ENCODE peak calls at places on chromosomes 6 and 20, in four cellular contexts. One of them, this sample, is unnamed.

GRCh38 chr6:43979525-43979924 is 147.7 kb downstream of the MRPL14 start:
- DNase-seq in glutamatergic neuron: no peak
- DNase-seq in progenitor cell of endocrine pancreas: no peak
- DNase-seq in DND-41: no peak
- DNase-seq in this sample: no peak

GRCh38 chr20:50442526-50442925 is 67.7 kb upstream of the PTPN1 start:
- DNase-seq in DND-41: no peak
- DNase-seq in glutamatergic neuron: no peak
- DNase-seq in progenitor cell of endocrine pancreas: no peak
- DNase-seq in this sample: no peak

GRCh38 chr6:159044899-159045727 is at the start of gene TAGAP:
- DNase-seq in glutamatergic neuron: no peak
- DNase-seq in DND-41: peak
- DNase-seq in progenitor cell of endocrine pancreas: no peak
- DNase-seq in this sample: peak

GRCh38 chr6:3455490-3456394 is 1.1 kb downstream of the SLC22A23 start:
- DNase-seq in DND-41: no peak
- DNase-seq in glutamatergic neuron: peak
- DNase-seq in progenitor cell of endocrine pancreas: peak
- DNase-seq in this sample: peak

GRCh38 chr20:36927704-36928103 is 23.8 kb downstream of the SAMHD1 start:
- DNase-seq in progenitor cell of endocrine pancreas: no peak
- DNase-seq in DND-41: no peak
- DNase-seq in glutamatergic neuron: no peak
- DNase-seq in this sample: no peak

GRCh38 chr6:25219581-25220249 is 59.5 kb upstream of the CARMIL1 start:
- DNase-seq in glutamatergic neuron: no peak
- DNase-seq in progenitor cell of endocrine pancreas: no peak
- DNase-seq in DND-41: no peak
- DNase-seq in this sample: no peak

GRCh38 chr20:2978519-2978918 is 64.9 kb upstream of the GNRH2 start:
- DNase-seq in glutamatergic neuron: no peak
- DNase-seq in progenitor cell of endocrine pancreas: no peak
- DNase-seq in DND-41: no peak
- DNase-seq in this sample: no peak

GRCh38 chr6:18528084-18528743 is 141.1 kb downstream of the RNF144B start:
- DNase-seq in DND-41: no peak
- DNase-seq in progenitor cell of endocrine pancreas: no peak
- DNase-seq in glutamatergic neuron: no peak
- DNase-seq in this sample: no peak

GRCh38 chr6:25302677-25303128 is 23.5 kb downstream of the CARMIL1 start:
- DNase-seq in glutamatergic neuron: peak
- DNase-seq in DND-41: no peak
- DNase-seq in progenitor cell of endocrine pancreas: peak
- DNase-seq in this sample: no peak

GRCh38 chr6:119060255-119060907 is 18.1 kb downstream of the FAM184A start:
- DNase-seq in DND-41: no peak
- DNase-seq in glutamatergic neuron: no peak
- DNase-seq in progenitor cell of endocrine pancreas: no peak
- DNase-seq in this sample: no peak

GRCh38 chr6:132675749-132676148 is 16.8 kb upstream of the TAAR1 start:
- DNase-seq in DND-41: no peak
- DNase-seq in progenitor cell of endocrine pancreas: no peak
- DNase-seq in glutamatergic neuron: no peak
- DNase-seq in this sample: no peak

GRCh38 chr6:21874372-21874771 is 280.8 kb downstream of the SOX4 start:
- DNase-seq in DND-41: no peak
- DNase-seq in progenitor cell of endocrine pancreas: no peak
- DNase-seq in glutamatergic neuron: no peak
- DNase-seq in this sample: no peak

GRCh38 chr6:89351632-89352328 is 742 bp downstream of the UBE2J1 start:
- DNase-seq in DND-41: no peak
- DNase-seq in glutamatergic neuron: no peak
- DNase-seq in progenitor cell of endocrine pancreas: no peak
- DNase-seq in this sample: no peak

GRCh38 chr6:11423667-11424066 is 113.9 kb upstream of the TMEM170B start:
- DNase-seq in progenitor cell of endocrine pancreas: no peak
- DNase-seq in glutamatergic neuron: no peak
- DNase-seq in DND-41: no peak
- DNase-seq in this sample: no peak

GRCh38 chr20:46757754-46758678 is 48.6 kb downstream of the SLC2A10 start:
- DNase-seq in progenitor cell of endocrine pancreas: peak
- DNase-seq in glutamatergic neuron: peak
- DNase-seq in DND-41: peak
- DNase-seq in this sample: peak

GRCh38 chr6:135693971-135694370 is 157.5 kb upstream of the PDE7B start:
- DNase-seq in glutamatergic neuron: no peak
- DNase-seq in progenitor cell of endocrine pancreas: no peak
- DNase-seq in DND-41: no peak
- DNase-seq in this sample: no peak

GRCh38 chr6:7050911-7051779 is 56.6 kb upstream of the RREB1 start:
- DNase-seq in DND-41: no peak
- DNase-seq in glutamatergic neuron: peak
- DNase-seq in progenitor cell of endocrine pancreas: peak
- DNase-seq in this sample: peak

GRCh38 chr6:167660944-167661343 is 165.8 kb upstream of the AFDN start:
- DNase-seq in DND-41: no peak
- DNase-seq in progenitor cell of endocrine pancreas: no peak
- DNase-seq in glutamatergic neuron: no peak
- DNase-seq in this sample: no peak

GRCh38 chr6:138529510-138529909 is 30.2 kb upstream of the NHSL1 start:
- DNase-seq in DND-41: no peak
- DNase-seq in progenitor cell of endocrine pancreas: no peak
- DNase-seq in glutamatergic neuron: no peak
- DNase-seq in this sample: no peak

GRCh38 chr6:138528137-138528536 is 28.8 kb upstream of the NHSL1 start:
- DNase-seq in DND-41: no peak
- DNase-seq in progenitor cell of endocrine pancreas: no peak
- DNase-seq in glutamatergic neuron: no peak
- DNase-seq in this sample: no peak

GRCh38 chr6:138526822-138527235 is 27.5 kb upstream of the NHSL1 start:
- DNase-seq in glutamatergic neuron: no peak
- DNase-seq in progenitor cell of endocrine pancreas: no peak
- DNase-seq in DND-41: no peak
- DNase-seq in this sample: no peak

GRCh38 chr6:138528986-138529385 is 29.7 kb upstream of the NHSL1 start:
- DNase-seq in DND-41: no peak
- DNase-seq in progenitor cell of endocrine pancreas: no peak
- DNase-seq in glutamatergic neuron: no peak
- DNase-seq in this sample: no peak

DNA sequence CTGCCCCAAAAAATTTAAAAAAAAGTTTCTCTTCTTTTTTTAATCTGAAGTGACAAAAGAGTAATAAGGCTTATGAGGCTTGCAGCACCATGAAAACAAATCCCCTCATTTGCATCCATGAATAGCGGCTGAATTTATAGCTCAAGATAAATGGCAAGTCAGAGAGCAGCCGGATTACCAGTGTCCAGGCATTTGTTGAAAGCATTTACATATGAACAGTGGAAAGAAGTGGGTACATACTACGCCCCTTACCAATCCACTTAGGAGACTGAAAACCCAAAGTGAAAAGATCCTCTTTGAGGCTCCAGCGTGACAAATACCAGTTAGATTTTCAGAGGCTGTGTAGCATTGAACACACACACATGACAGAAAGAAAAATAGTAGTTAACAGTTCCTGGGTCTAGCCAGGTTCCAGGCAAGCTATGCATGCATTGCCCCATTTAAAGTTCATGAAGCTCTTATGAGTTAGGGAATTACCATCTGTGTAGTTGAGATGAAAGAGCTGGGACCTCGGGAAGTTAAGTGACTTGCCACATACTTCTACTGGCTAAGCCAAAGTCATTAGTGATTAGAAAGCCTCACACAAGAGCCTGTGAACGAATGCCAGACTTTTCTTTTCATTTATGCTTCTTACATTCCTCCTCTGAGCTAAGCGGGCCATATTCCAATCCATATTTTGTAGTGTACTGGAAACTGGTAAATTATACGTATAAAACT is 28.2 kb upstream of the NHSL1 start:
- DNase-seq in progenitor cell of endocrine pancreas: no peak
- DNase-seq in DND-41: no peak
- DNase-seq in glutamatergic neuron: no peak
- DNase-seq in this sample: no peak
- TF ChIP-seq CTCF in progenitor cell of endocrine pancreas: no peak
- TF ChIP-seq CTCF in DND-41: no peak
- TF ChIP-seq CTCF in glutamatergic neuron: no peak
- TF ChIP-seq CTCF in this sample: no peak

GRCh38 chr6:136711644-136712043 is 80.6 kb downstream of the MAP3K5 start:
- DNase-seq in glutamatergic neuron: no peak
- DNase-seq in DND-41: no peak
- DNase-seq in progenitor cell of endocrine pancreas: no peak
- DNase-seq in this sample: no peak

GRCh38 chr6:136709429-136709828 is 82.8 kb downstream of the MAP3K5 start:
- DNase-seq in progenitor cell of endocrine pancreas: no peak
- DNase-seq in DND-41: no peak
- DNase-seq in glutamatergic neuron: no peak
- DNase-seq in this sample: no peak

GRCh38 chr6:136706431-136706830 is 85.8 kb downstream of the MAP3K5 start:
- DNase-seq in glutamatergic neuron: no peak
- DNase-seq in DND-41: no peak
- DNase-seq in progenitor cell of endocrine pancreas: no peak
- DNase-seq in this sample: no peak

GRCh38 chr6:136710877-136711552 is 81.3 kb downstream of the MAP3K5 start:
- DNase-seq in DND-41: no peak
- DNase-seq in progenitor cell of endocrine pancreas: no peak
- DNase-seq in glutamatergic neuron: no peak
- DNase-seq in this sample: no peak
- TF ChIP-seq CTCF in DND-41: no peak
- TF ChIP-seq CTCF in progenitor cell of endocrine pancreas: no peak
- TF ChIP-seq CTCF in glutamatergic neuron: no peak
- TF ChIP-seq CTCF in this sample: no peak

GRCh38 chr6:68634503-68635411 is at the start of gene ADGRB3:
- DNase-seq in progenitor cell of endocrine pancreas: peak
- DNase-seq in DND-41: no peak
- DNase-seq in glutamatergic neuron: peak
- DNase-seq in this sample: peak
- TF ChIP-seq CTCF in progenitor cell of endocrine pancreas: peak
- TF ChIP-seq CTCF in DND-41: no peak
- TF ChIP-seq CTCF in glutamatergic neuron: peak
- TF ChIP-seq CTCF in this sample: no peak

DNA sequence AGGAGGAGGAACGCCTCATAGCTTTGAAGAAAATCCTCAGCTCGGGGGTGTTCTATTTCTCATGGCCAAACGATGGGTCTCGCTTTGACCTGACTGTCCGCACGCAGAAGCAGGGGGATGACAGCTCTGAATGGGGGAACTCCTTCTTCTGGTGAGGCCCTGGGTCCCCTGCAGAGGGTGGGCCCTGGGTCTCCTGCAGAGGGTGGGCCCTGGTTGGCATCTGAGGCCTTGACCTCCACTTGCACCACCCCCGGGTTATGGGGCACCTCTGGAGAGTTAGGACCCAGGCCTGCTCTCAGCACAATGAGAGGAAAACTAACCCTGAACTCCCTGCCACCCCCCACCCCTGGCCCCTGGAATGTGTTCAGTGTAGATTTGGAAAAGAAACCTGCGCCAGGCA is 47.2 kb downstream of the SYNJ2 start:
- DNase-seq in DND-41: no peak
- DNase-seq in glutamatergic neuron: no peak
- DNase-seq in progenitor cell of endocrine pancreas: no peak
- DNase-seq in this sample: no peak
- TF ChIP-seq CTCF in DND-41: no peak
- TF ChIP-seq CTCF in glutamatergic neuron: no peak
- TF ChIP-seq CTCF in progenitor cell of endocrine pancreas: no peak
- TF ChIP-seq CTCF in this sample: no peak

GRCh38 chr20:33010133-33010504 is 2.6 kb downstream of the BPIFB2 start:
- DNase-seq in glutamatergic neuron: no peak
- DNase-seq in progenitor cell of endocrine pancreas: no peak
- DNase-seq in DND-41: no peak
- DNase-seq in this sample: no peak

GRCh38 chr20:33007376-33008335 is at the start of gene BPIFB2:
- DNase-seq in progenitor cell of endocrine pancreas: no peak
- DNase-seq in DND-41: no peak
- DNase-seq in glutamatergic neuron: no peak
- DNase-seq in this sample: no peak

GRCh38 chr20:33006776-33007375 is 628 bp upstream of the BPIFB2 start:
- DNase-seq in DND-41: no peak
- DNase-seq in glutamatergic neuron: no peak
- DNase-seq in progenitor cell of endocrine pancreas: no peak
- DNase-seq in this sample: no peak

GRCh38 chr20:33009214-33010132 is 2.0 kb downstream of the BPIFB2 start:
- DNase-seq in progenitor cell of endocrine pancreas: no peak
- DNase-seq in DND-41: no peak
- DNase-seq in glutamatergic neuron: no peak
- DNase-seq in this sample: no peak

GRCh38 chr20:33008336-33009213 is 1.1 kb downstream of the BPIFB2 start:
- DNase-seq in DND-41: no peak
- DNase-seq in progenitor cell of endocrine pancreas: no peak
- DNase-seq in glutamatergic neuron: no peak
- DNase-seq in this sample: no peak
- TF ChIP-seq CTCF in DND-41: no peak
- TF ChIP-seq CTCF in progenitor cell of endocrine pancreas: no peak
- TF ChIP-seq CTCF in glutamatergic neuron: no peak
- TF ChIP-seq CTCF in this sample: no peak

This sample was measured in heart right ventricle.